ENCODE peak calls at places on chromosomes 5 and 9, in six cellular contexts. V, G, K, H, P and Q are unnamed samples. For H3K4me1, the result is how much of the 10 kb centered on the place peaks cover.

GRCh38 chr9:121261107-121261460 is 6.9 kb upstream of the GSN start:
- DNase-seq in V (no peak), H (no peak), K (no peak), G (peak), P (no peak), Q (no peak)

GRCh38 chr5:144187699-144188294 is 17.1 kb downstream of the KCTD16 start:
- DNase-seq in H (peak), K (no peak), V (peak), G (peak), P (no peak), Q (no peak)

GRCh38 chr9:15381491-15381890 is 41.2 kb upstream of the SNAPC3 start:
- DNase-seq in K (no peak), V (no peak), H (no peak), P (no peak), G (no peak), Q (no peak)

GRCh38 chr5:156634301-156634700 is 215.8 kb upstream of the PPP1R2B start:
- DNase-seq in H (no peak), G (no peak), P (no peak), K (no peak), V (no peak), Q (no peak)

GRCh38 chr9:106056328-106056727 is 362.0 kb downstream of the TMEM38B start:
- DNase-seq in V (no peak), G (no peak), H (no peak), K (no peak), P (no peak), Q (no peak)

GRCh38 chr5:89572696-89573095 is 689.7 kb upstream of the MEF2C start:
- DNase-seq in V (no peak), P (no peak), H (no peak), G (no peak), K (no peak), Q (no peak)

GRCh38 chr9:100595391-100596199 is 17.7 kb downstream of the CAVIN4 start:
- DNase-seq in P (no peak), G (no peak), H (no peak), K (no peak), V (peak), Q (peak)

GRCh38 chr9:16530669-16531461 is 339.6 kb downstream of the BNC2 start:
- DNase-seq in H (no peak), P (no peak), G (peak), V (no peak), K (no peak), Q (no peak)

GRCh38 chr5:6820851-6821479 is 107.7 kb downstream of the TENT4A start:
- DNase-seq in G (no peak), V (peak), K (peak), H (no peak), P (no peak), Q (peak)

GRCh38 chr5:149790276-149790675 is 60.2 kb downstream of the PPARGC1B start:
- DNase-seq in K (no peak), H (no peak), V (peak), G (no peak), P (no peak), Q (no peak)

GRCh38 chr5:119336262-119336661 is 19.6 kb upstream of the TNFAIP8 start:
- DNase-seq in V (no peak), G (no peak), K (no peak), P (no peak), H (no peak), Q (no peak)

GRCh38 chr5:3214396-3214795 is 381.2 kb upstream of the IRX1 start:
- DNase-seq in V (no peak), G (no peak), P (no peak), H (no peak), K (no peak), Q (no peak)

GRCh38 chr9:27460225-27461023 is 63.7 kb upstream of the IFNK start:
- DNase-seq in G (no peak), H (no peak), K (no peak), V (no peak), P (no peak), Q (no peak)

GRCh38 chr5:124740991-124741583 is 5.4 kb downstream of the ZNF608 start:
- DNase-seq in P (no peak), H (no peak), K (no peak), G (no peak), V (no peak), Q (no peak)

GRCh38 chr5:132777209-132778069 is at the start of gene SEPTIN8:
- DNase-seq in G (peak), H (peak), V (peak), P (no peak), K (no peak), Q (peak)

GRCh38 chr5:11560915-11561697 is 343.1 kb downstream of the CTNND2 start:
- DNase-seq in V (no peak), K (no peak), P (no peak), H (no peak), G (no peak), Q (no peak)

GRCh38 chr5:119331566-119332095 is 24.2 kb upstream of the TNFAIP8 start:
- DNase-seq in H (no peak), V (no peak), K (no peak), P (no peak), G (no peak), Q (no peak)

GRCh38 chr9:120866651-120867050 is 10.3 kb downstream of the PHF19 start:
- DNase-seq in H (no peak), K (no peak), G (no peak), P (no peak), V (no peak), Q (no peak)

GRCh38 chr9:122039213-122039612 is 53.9 kb downstream of the TTLL11 start:
- DNase-seq in K (no peak), H (no peak), V (no peak), P (no peak), G (peak), Q (no peak)

GRCh38 chr5:29882036-29882435 is 1311.5 kb upstream of the CDH6 start:
- DNase-seq in P (no peak), G (no peak), V (no peak), K (no peak), H (no peak), Q (no peak)

GRCh38 chr9:89597711-89598707 is 6.8 kb upstream of the GADD45G start:
- DNase-seq in G (no peak), K (no peak), H (no peak), P (peak), V (peak), Q (no peak)

GRCh38 chr5:78591227-78591626 is 57.3 kb downstream of the LHFPL2 start:
- DNase-seq in V (no peak), H (no peak), K (peak), G (no peak), P (no peak), Q (no peak)

GRCh38 chr9:97419315-97419867 is 7.5 kb downstream of the TDRD7 start:
- DNase-seq in V (peak), H (no peak), K (no peak), P (no peak), G (no peak), Q (no peak)

GRCh38 chr9:126614455-126615248 is 924 bp downstream of the LMX1B start:
- DNase-seq in V (no peak), K (no peak), G (no peak), P (no peak), H (peak), Q (peak)

DNA sequence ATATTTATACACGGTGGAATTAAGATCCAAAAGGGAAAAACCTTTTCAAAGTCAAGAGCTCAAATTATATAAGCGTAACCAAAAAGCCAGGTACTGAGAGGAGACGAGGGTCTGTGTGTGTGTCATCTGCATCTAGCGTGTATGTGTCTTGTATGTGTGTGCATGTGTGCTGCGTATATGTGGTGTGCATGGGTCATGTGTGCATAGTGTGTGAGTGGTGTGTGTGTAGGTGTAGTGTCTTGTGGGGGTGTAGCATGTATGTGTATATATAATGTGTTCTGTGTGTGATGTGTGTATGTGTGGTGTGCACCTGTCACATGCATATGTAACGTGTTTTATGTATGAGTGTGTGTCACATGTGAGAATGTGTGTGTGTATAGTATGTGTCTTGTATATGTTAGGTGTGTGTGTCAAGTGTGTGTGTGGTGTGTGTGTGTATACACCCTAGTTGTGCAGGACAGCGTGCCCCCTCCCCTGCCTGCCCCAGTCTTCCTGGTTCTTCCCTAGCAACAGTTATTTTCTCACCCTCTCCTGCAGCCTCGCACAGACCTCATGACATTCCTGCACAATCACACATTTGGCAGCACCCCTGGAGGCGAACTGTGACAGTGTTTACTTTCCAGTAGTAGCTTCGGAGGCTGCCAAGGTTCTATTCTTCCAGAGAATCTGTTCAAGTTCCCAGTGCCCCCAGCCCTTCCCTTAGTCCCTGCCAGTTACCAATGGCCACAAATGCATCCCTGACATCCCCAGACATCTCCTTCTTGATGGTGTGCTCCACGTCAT is 27.1 kb upstream of the TNIP1 start:
- DNase-seq in V (peak), G (no peak), P (no peak), H (peak), K (no peak), Q (peak)
- TF ChIP-seq CTCF in V (no peak), G (no peak), P (no peak), H (peak), K (no peak), Q (no peak)

GRCh38 chr5:96256795-96257470 is 176.1 kb downstream of the PCSK1 start:
- DNase-seq in H (no peak), G (peak), P (no peak), K (no peak), V (peak), Q (no peak)
- H3K4me1 ChIP-seq in H (under half), G (under half), P (under half), K (under half), V (under half), Q (under half)

DNA sequence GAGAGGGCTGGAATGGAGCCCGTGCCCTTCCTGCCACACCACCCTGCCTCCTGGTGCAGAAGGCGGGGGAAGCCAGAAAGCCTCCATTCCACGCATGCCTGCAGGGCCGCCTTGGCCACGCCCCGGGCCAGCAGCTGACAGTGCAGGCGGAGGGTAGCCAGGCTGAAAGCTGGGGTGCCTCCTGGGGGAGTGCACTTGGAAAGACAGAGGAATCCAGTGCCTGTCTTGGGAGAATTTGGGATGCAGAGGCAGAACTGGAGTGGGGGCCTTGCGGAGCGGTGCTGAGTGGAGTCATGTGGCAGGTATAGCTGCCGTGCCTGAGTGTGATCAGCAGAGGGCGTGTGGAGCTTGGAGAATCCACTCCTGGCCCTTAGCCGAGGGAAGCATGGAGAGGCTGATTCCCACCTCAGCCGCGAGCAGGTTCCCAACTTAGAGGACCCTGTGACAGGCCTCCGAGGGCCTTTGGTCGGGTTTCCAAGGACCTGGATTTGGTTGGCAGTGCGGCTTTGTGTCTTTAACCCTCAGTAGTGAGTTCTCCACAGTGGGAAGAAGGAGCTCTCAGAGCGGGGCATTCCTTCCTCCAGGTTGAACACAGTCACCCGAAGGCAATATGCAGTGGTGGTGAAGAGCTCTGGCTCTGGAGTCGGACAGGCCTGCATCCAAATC is 9.1 kb upstream of the URM1 start:
- DNase-seq in H (peak), V (peak), P (peak), K (peak), G (peak), Q (peak)
- H3K4me3 ChIP-seq in H (peak), V (peak), P (peak), K (peak), G (peak), Q (no peak)

DNA sequence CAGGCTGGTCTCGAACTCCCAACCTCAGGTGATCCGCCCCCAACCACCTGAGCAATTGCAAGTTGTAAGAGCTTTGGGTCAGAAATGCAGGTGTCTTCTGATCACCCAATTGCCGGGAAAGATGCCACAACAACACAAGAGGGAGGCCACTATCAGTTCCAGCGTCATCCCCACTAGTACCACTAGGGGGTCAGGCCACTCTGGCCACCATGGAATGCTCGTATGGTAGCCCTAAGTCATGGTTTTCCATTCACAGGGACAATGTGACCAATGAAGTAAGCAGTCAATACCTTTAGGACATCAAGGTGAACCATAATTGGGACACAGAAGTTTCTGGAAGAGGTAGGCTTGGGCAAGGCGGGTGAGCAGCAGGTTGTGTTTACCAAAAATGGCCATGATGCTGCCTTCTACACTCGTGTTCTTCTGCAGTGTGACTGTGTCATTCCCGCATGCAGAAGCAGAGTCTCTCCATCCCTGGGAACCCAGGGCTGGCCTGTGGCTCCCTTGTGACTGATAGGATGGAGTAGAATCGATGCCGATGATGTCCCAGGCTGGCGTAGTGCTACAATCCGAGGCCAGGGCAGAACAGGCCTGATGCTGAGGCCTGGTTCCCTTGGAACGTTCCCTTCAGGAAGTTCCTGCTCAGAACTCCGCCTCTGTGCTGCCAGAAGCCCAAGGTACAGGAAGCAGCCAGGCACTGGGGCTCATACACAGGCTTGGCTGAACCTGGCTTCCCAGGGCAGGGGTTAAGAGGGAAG is 42.2 kb upstream of the ANKRD33B start:
- DNase-seq in V (no peak), P (no peak), K (no peak), G (no peak), H (no peak), Q (no peak)
- TF ChIP-seq CTCF in V (no peak), P (no peak), K (no peak), G (no peak), H (no peak), Q (no peak)

GRCh38 chr5:175815126-175815913 is 56.1 kb upstream of the CPLX2 start:
- DNase-seq in P (no peak), K (no peak), V (no peak), G (no peak), H (no peak), Q (no peak)
- H3K4me1 ChIP-seq in P (under half), K (under half), V (under half), G (under half), H (under half), Q (under half)

DNA sequence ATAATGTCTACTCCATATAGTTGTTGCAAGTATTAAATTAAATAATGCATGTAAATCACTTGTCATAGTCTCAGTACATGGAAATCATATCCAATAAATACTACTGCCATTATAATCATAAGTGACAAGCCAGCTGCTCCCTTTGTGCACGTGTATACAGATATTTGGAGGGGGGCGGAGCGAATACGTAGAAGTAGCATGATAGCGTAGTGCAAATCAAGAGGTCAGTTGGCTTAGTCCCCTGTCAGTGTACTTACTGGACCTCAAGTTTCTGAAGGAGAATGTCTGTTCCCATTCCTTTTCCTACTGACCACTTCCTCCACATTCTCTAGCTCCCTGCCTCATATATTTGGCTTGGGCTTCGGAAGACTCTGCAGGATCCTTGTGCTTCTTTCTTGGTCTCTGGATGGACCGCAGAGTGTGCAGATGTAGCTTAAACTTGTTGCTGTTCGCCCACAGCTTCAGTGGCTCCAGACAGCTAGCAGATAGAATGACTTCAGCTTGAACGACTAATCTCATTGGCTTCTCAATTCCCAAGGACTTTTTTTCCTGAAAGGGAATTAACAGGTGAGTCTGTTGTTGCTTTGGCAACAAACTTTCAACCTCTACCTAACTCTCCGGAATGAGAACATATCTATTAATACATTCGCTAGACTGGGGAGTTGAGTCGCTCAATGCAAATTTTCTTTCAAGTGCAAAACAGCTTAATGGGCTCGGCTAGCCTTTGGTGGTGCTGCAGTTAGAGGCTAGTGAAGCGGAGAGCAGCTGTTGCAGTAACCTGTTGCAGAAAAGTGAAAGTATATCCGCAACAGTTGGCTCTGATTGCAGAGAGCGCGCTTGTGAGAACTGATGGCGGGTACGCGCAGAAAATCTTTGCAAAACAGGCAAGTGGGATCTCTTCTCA is at the start of gene PCDHB1:
- DNase-seq in G (no peak), V (no peak), P (no peak), H (no peak), K (no peak), Q (no peak)
- H3K4me3 ChIP-seq in G (peak), V (no peak), P (peak), H (peak), K (peak), Q (peak)

GRCh38 chr9:129080312-129080607 is 651 bp upstream of the DOLPP1 start:
- DNase-seq in P (no peak), H (no peak), V (no peak), G (no peak), K (no peak), Q (no peak)
- TF ChIP-seq CTCF in P (no peak), H (no peak), V (no peak), G (no peak), K (no peak), Q (no peak)